ENCODE peak calls at places on chromosomes 4 and X, in six cellular contexts. O, T, Q, K, Z and R are unnamed samples.
A peak's percentile ranks its signal among the peaks of the same experiment; 100 is the strongest.

GRCh38 chr4:70892086-70892769 is 9.9 kb upstream of the MOB1B start:
- DNase-seq in O (no peak), T (no peak), Q (no peak), K (peak; percentile 5), Z (no peak), R (no peak)

GRCh38 chrX:17411189-17411588 is 36.2 kb downstream of the NHS start:
- DNase-seq in O (no peak), T (no peak), Q (no peak), K (no peak), Z (no peak), R (no peak)

GRCh38 chr4:176156656-176157055 is 38.7 kb downstream of the SPATA4 start:
- DNase-seq in O (no peak), T (no peak), Q (no peak), K (peak; percentile 43), Z (peak; percentile 96), R (no peak)

GRCh38 chr4:119118397-119118796 is 17.2 kb upstream of the MYOZ2 start:
- DNase-seq in O (no peak), T (no peak), Q (no peak), K (no peak), Z (peak; percentile 40), R (no peak)

GRCh38 chrX:38654302-38654701 is 93.0 kb downstream of the TSPAN7 start:
- DNase-seq in O (peak; percentile 23), T (no peak), Q (no peak), K (peak; percentile 40), Z (peak; percentile 14), R (peak; percentile 19)

GRCh38 chrX:40120838-40121580 is 23.3 kb upstream of the BCOR start:
- DNase-seq in O (no peak), T (no peak), Q (no peak), K (no peak), Z (no peak), R (no peak)

GRCh38 chr4:119646347-119647071 is 17.9 kb upstream of the PDE5A start:
- DNase-seq in O (no peak), T (no peak), Q (no peak), K (peak; percentile 69), Z (peak; percentile 91), R (no peak)

GRCh38 chr4:31518796-31519250 is 798.7 kb downstream of the PCDH7 start:
- DNase-seq in O (no peak), T (no peak), Q (no peak), K (peak; percentile 81), Z (peak; percentile 1), R (no peak)

GRCh38 chr4:119795986-119796578 is 167.5 kb upstream of the PDE5A start:
- DNase-seq in O (no peak), T (no peak), Q (no peak), K (no peak), Z (no peak), R (no peak)

GRCh38 chr4:118352843-118353373 is at the start of gene PRSS12:
- DNase-seq in O (peak; percentile 78), T (peak; percentile 81), Q (no peak), K (peak; percentile 75), Z (peak; percentile 66), R (peak; percentile 74)

GRCh38 chrX:57929373-57929772 is 19.1 kb upstream of the ZXDA start:
- DNase-seq in O (peak; percentile 10), T (no peak), Q (no peak), K (peak; percentile 23), Z (peak; percentile 36), R (peak; percentile 12)

GRCh38 chr4:25888781-25889180 is 25.2 kb upstream of the SMIM20 start:
- DNase-seq in O (no peak), T (no peak), Q (no peak), K (no peak), Z (peak; percentile 46), R (peak; percentile 6)

GRCh38 chr4:41652971-41653370 is 95.6 kb downstream of the PHOX2B start:
- DNase-seq in O (no peak), T (no peak), Q (no peak), K (no peak), Z (no peak), R (no peak)

GRCh38 chrX:677376-677775 is 46.8 kb downstream of the SHOX start:
- DNase-seq in O (no peak), T (no peak), Q (no peak), K (no peak), Z (no peak), R (no peak)

DNA sequence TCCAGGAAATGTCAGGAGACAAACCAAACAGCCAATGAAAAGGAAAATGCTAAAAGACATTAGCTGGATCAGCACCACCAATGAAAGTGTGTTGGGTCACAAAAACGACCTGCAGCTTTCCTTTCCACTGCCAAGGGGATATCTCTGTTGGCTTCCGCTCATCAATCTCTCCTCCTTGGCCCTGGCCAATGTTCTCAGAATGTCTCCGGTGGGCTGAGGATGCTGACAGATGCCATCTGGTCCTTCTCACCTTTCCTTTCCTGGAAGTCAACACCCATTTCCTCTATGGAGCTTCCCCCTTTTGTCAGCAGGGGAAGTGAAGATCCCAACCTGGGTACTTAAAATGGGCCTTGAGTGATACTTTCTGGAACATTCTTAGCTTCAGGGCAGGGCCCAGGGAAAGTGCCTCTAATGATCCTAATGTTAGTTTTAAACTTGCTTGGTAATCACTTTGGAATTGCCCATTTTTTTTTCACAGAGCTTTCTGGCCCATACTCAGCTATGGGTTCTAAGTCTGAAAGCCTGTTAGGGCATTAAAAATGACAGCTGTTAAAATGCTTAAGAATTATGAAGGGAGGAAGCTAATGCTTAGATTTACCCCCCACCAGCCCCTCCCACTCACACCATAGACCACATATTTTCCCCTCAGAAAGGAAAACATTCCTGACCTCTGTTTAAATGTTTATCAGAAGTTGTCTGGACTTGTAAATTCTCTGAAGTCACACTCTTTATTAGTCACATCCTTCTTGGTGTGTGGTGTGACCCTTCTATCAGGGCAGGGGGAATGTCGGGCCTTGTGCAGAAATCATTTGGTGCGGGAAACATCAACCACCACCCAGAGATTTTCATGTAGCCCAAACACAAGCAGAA is 29.2 kb downstream of the IGFBP7 start:
- DNase-seq in O (peak; percentile 6), T (no peak), Q (no peak), K (peak; percentile 95), Z (peak; percentile 96), R (peak; percentile 97)
- TF ChIP-seq CTCF in O (no peak), T (no peak), Q (no peak), K (no peak), Z (peak; percentile 21), R (peak; percentile 28)

DNA sequence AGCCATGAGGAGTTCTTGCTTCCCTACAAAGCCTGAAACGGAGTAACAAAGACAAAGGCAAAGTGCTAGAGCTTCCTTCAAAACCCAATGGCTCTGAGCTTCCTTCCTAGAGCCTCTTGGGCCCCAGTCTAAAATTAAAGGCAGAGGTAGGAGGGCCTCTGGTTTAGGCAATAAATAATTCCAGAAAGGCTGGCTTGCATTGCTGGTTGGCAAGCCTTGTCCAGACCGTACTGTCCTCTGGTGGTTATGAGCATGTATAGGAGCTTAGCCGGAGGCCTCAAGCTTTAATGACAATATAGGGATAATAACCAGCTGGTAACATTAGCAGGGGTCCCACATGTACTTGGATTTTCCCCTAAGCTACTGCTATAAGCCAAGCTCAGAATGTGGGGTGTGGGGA is 237.3 kb downstream of the AR start:
- DNase-seq in O (no peak), T (no peak), Q (no peak), K (no peak), Z (no peak), R (peak; percentile 65)
- TF ChIP-seq CTCF in O (no peak), T (no peak), Q (no peak), K (peak; percentile 24), Z (peak; percentile 66), R (peak; percentile 69)

DNA sequence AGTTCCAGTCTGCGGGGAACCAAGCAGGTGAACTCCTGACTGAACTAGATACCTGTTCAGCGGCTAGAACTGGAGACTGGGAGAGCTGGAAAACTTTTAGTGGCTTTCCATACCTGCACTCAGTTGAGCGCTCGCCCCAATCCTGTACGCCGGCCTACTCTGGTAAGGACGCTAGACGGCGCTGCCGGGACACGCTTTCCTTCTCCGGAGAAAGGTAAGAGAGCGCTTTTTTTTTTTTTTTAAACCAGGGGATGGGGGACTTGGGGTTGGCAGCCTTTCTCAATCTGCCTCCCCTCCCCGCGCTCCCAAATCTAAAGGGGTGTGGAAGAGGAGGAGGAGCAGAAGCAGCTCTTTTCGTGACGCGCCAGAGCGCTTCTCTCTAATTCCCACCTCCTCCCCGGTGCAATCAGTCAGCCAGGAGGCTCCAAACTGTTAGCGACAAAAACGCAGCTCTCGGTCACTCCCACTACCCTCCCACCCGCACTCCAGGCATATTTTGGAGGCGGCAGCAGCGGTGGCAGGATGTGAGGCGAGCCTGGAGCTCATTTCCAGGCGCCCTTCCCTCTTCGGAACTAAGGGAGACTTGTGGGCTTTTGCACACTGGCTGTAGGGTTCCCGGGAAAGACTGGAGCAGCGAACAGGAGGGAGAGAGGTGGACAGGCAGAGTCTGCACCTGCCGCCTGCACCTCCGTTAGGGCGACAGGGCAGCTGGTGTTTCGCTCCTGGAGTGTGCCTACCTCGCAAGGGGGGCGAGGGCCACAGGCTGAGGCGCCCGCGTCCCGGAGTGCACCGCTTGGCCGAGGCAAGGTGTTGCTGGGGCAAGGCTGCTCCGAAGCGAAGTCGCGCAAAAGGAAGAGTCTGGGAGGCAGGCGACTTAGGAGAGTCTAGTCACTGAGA is at the start of gene IL1RAPL2:
- DNase-seq in O (peak; percentile 0), T (peak; percentile 46), Q (no peak), K (peak; percentile 1), Z (no peak), R (no peak)
- TF ChIP-seq CTCF in O (peak; percentile 13), T (peak; percentile 71), Q (no peak), K (peak; percentile 43), Z (peak; percentile 29), R (peak; percentile 54)

GRCh38 chrX:19617550-19617949 is 102.2 kb upstream of the MAP3K15 start:
- DNase-seq in O (no peak), T (no peak), Q (no peak), K (no peak), Z (no peak), R (no peak)
- TF ChIP-seq CTCF in O (no peak), T (no peak), Q (no peak), K (no peak), Z (no peak), R (peak; percentile 20)

GRCh38 chr4:1874207-1874606 is 3.0 kb downstream of the NSD2 start:
- DNase-seq in O (no peak), T (no peak), Q (no peak), K (no peak), Z (no peak), R (no peak)
- TF ChIP-seq CTCF in O (no peak), T (no peak), Q (no peak), K (no peak), Z (no peak), R (no peak)

GRCh38 chr4:89641367-89641687 is 195.6 kb downstream of the SNCA start:
- DNase-seq in O (no peak), T (no peak), Q (no peak), K (no peak), Z (no peak), R (no peak)
- TF ChIP-seq CTCF in O (no peak), T (peak; percentile 26), Q (no peak), K (no peak), Z (no peak), R (peak; percentile 43)